ENCODE peak calls at places on chromosomes 12 and 14, in seven cellular contexts. B, L, U, P, Y, Q and W are unnamed samples.

GRCh38 chr14:68564236-68564825 is 228.5 kb downstream of the ZFP36L1 start:
- DNase-seq in B (no peak), Q (no peak), U (no peak), Y (no peak), L (no peak), P (no peak), W (no peak)

GRCh38 chr12:9792185-9792900 is 31.6 kb upstream of the CD69 start:
- DNase-seq in U (no peak), B (no peak), Y (no peak), Q (no peak), P (no peak), L (no peak), W (no peak)

GRCh38 chr14:50542941-50543418 is 10.6 kb upstream of the MAP4K5 start:
- DNase-seq in Q (peak; percentile 38), Y (no peak), L (no peak), B (no peak), P (peak; percentile 61), U (no peak), W (peak; percentile 52)

GRCh38 chr14:94882401-94882800 is 112.5 kb upstream of the GSC start:
- DNase-seq in Y (no peak), P (no peak), B (no peak), U (no peak), L (no peak), Q (no peak), W (no peak)

GRCh38 chr14:34826661-34827060 is 48.5 kb downstream of the BAZ1A start:
- DNase-seq in Y (no peak), B (no peak), L (no peak), Q (no peak), P (peak; percentile 56), U (no peak), W (no peak)

GRCh38 chr12:124898200-124898950 is 16.1 kb downstream of the UBC start:
- DNase-seq in Q (peak; percentile 72), L (peak; percentile 35), P (no peak), B (no peak), U (peak; percentile 90), Y (peak; percentile 69), W (peak; percentile 76)

GRCh38 chr14:85471744-85472143 is 58.2 kb upstream of the FLRT2 start:
- DNase-seq in Y (peak; percentile 33), P (peak; percentile 94), Q (no peak), U (no peak), L (no peak), B (no peak), W (no peak)

GRCh38 chr12:71304306-71304705 is 135.3 kb upstream of the LGR5 start:
- DNase-seq in P (no peak), L (no peak), U (no peak), Q (no peak), B (no peak), Y (no peak), W (no peak)

GRCh38 chr12:101455685-101456084 is 19.5 kb upstream of the SPIC start:
- DNase-seq in L (no peak), Q (no peak), P (no peak), U (no peak), Y (no peak), B (no peak), W (peak; percentile 40)

GRCh38 chr14:84465890-84466289 is 1064.1 kb upstream of the FLRT2 start:
- DNase-seq in Q (no peak), L (no peak), B (no peak), U (no peak), P (no peak), Y (no peak), W (no peak)

GRCh38 chr14:105087308-105087962 is 22.2 kb upstream of the GPR132 start:
- DNase-seq in U (peak; percentile 81), B (peak; percentile 62), Y (peak; percentile 71), P (peak; percentile 56), Q (peak; percentile 27), L (peak; percentile 59), W (peak; percentile 17)

GRCh38 chr12:6635856-6636521 is at the start of gene LPAR5:
- DNase-seq in L (peak; percentile 31), B (no peak), Y (peak; percentile 91), U (peak; percentile 93), Q (peak; percentile 78), P (no peak), W (peak; percentile 44)

GRCh38 chr12:66188584-66189475 is at the start of gene IRAK3:
- DNase-seq in B (peak; percentile 91), U (peak; percentile 96), P (peak; percentile 31), L (peak; percentile 89), Q (peak; percentile 86), Y (no peak), W (peak; percentile 18)

GRCh38 chr14:24013654-24014514 is 25.2 kb downstream of the DHRS4L2 start:
- DNase-seq in P (peak; percentile 71), Y (peak; percentile 37), L (no peak), Q (peak; percentile 44), U (no peak), B (no peak), W (peak; percentile 70)

GRCh38 chr12:90188857-90189256 is 480.2 kb upstream of the ATP2B1 start:
- DNase-seq in B (no peak), Y (no peak), P (no peak), U (no peak), L (no peak), Q (no peak), W (no peak)

GRCh38 chr14:105989746-105990302 is 463.4 kb downstream of the TMEM121 start:
- DNase-seq in L (no peak), P (no peak), U (no peak), Y (no peak), Q (no peak), B (no peak), W (peak; percentile 57)

GRCh38 chr12:27578689-27579372 is 54.8 kb downstream of the PPFIBP1 start:
- DNase-seq in L (no peak), B (no peak), U (no peak), P (no peak), Q (no peak), Y (no peak), W (no peak)

GRCh38 chr12:124399622-124400021 is 104.7 kb downstream of the RFLNA start:
- DNase-seq in U (no peak), L (no peak), Y (peak; percentile 34), P (no peak), Q (no peak), B (no peak), W (peak; percentile 15)

DNA sequence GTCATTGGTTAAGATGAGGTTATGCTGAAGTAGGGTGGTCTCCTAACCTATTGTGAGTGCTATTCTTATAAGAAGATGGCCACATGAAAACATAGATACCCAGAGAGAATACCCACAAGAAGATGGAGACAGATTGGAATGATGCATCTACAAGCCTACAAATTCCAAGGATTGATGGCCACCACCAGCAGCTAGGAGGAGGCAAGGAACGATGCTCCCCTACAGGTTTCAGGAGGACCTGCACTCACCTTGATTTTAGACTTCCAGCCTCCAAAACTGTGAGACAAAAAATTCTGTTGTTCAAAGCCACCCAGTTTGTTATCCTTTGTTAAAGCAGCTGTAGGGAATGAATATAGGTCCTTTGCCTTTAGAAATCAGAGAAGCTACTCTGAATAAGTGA is 227.4 kb downstream of the NEDD1 start:
- DNase-seq in Y (no peak), Q (no peak), P (no peak), L (no peak), B (no peak), U (no peak), W (no peak)
- H3K4me1 ChIP-seq in Y (no peaks in the 10 kb centered on the region), Q (no peaks in the 10 kb centered on the region), P (no peaks in the 10 kb centered on the region), L (no peaks in the 10 kb centered on the region), B (no peaks in the 10 kb centered on the region), U (no peaks in the 10 kb centered on the region), W (no peaks in the 10 kb centered on the region)

GRCh38 chr12:11746940-11747716 is 97.7 kb downstream of the ETV6 start:
- DNase-seq in Y (no peak), L (no peak), P (no peak), U (no peak), Q (no peak), B (no peak), W (no peak)

GRCh38 chr12:11747969-11748368 is 98.5 kb downstream of the ETV6 start:
- DNase-seq in Q (no peak), U (no peak), B (no peak), Y (no peak), P (no peak), L (no peak), W (no peak)

GRCh38 chr12:11752403-11753150 is 103.1 kb downstream of the ETV6 start:
- DNase-seq in P (no peak), L (no peak), U (no peak), Q (no peak), Y (no peak), B (no peak), W (no peak)

GRCh38 chr12:11753151-11753501 is 103.7 kb downstream of the ETV6 start:
- DNase-seq in L (no peak), Q (no peak), P (no peak), B (no peak), Y (no peak), U (no peak), W (no peak)

DNA sequence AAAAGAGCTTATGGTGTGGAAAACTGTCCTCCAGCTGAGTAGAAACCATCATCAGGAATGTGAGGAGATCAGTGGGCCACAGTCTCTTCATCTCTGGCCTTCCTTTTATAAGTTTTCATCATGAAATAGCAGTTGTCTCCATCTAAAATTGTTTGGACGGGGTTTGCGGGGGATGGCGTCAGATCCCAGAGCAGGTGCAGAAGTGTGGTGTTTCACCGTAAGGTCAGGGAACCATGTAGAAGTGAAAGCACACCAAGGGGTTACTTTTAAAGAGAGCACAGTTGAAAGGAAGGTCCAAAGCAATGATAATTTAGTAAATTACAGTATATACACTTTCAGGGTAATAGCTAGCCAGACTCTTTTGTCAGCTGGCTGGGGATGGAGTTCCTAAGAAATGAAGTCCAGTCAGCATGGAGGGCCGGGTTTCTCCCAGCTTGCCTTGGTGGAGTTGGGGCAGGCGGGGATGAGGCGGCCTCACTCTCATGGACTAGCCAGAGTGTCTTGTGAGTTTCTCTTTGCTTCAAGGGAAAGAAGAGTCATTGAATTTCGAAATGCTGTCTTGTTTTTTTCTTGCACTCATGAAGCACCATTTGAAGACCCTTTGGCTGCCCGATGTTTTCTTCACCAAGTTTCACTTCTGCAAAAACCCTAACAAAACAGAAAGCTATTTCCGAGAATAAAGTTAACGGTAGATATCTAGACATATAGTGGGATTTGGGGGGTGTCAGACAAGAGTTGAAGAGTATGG is 100.6 kb downstream of the ETV6 start:
- DNase-seq in P (no peak), U (no peak), B (peak; percentile 26), Q (no peak), L (no peak), Y (no peak), W (no peak)
- H3K27ac ChIP-seq in P (no peak overlapping the region), U (peak overlapping the region; percentile 73), B (no peak overlapping the region), Q (no peak overlapping the region), L (peak overlapping the region; percentile 13), Y (no peak overlapping the region), W (no peak overlapping the region)

DNA sequence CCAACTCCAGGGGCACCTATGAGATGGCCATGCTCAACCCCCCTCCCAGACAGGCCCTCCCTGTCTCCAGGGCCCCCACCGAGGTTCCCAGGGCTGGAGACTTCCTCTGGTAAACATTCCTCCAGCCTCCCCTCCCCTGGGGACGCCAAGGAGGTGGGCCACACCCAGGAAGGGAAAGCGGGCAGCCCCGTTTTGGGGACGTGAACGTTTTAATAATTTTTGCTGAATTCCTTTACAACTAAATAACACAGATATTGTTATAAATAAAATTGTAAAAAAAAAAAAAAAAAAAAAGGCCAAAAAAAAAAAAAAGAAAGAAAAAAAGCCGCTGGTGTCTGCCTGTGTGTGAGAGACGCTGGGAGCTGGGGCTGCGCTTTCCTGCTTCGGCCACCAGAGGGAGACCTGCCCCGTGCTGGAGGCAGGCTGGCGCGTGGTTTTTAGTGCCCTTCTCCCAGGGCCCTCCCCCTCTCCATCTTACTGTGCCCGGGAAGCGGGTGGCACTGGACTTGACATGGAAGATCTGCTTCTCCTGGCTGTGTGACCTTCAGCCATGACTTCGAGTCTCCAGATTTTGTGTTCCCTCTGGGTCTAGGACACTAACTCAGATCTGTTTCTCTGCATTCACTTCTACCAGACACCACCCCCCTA is 3.4 kb upstream of the NXPH4 start:
- DNase-seq in B (peak; percentile 87), P (peak; percentile 81), U (peak; percentile 95), Y (peak; percentile 92), L (peak; percentile 88), Q (peak; percentile 87), W (peak; percentile 82)
- H3K4me1 ChIP-seq in B (peaks cover 68% of the 10 kb centered on the region), P (peaks cover 7% of the 10 kb centered on the region), U (peaks cover 44% of the 10 kb centered on the region), Y (peaks cover 17% of the 10 kb centered on the region), L (peaks cover 67% of the 10 kb centered on the region), Q (peaks cover 33% of the 10 kb centered on the region), W (peaks cover 40% of the 10 kb centered on the region)

GRCh38 chr12:11656550-11656949 is 7.1 kb downstream of the ETV6 start:
- DNase-seq in L (no peak), Y (peak; percentile 42), U (no peak), B (no peak), P (no peak), Q (no peak), W (no peak)
- H3K27ac ChIP-seq in L (no peak overlapping the region), Y (no peak overlapping the region), U (peak overlapping the region; percentile 65), B (no peak overlapping the region), P (no peak overlapping the region), Q (peak overlapping the region; percentile 96), W (no peak overlapping the region)